ENCODE peak calls at places on chromosome 10, in five cellular contexts. One of them, this sample, is unnamed.
A peak's percentile ranks its signal among the peaks of the same experiment; 100 is the strongest.

GRCh38 chr10:78777466-78778256 is 291.1 kb upstream of the ZMIZ1 start:
- DNase-seq in tibial artery: peak; percentile 79
- DNase-seq in upper lobe of right lung: peak; percentile 62
- DNase-seq in glutamatergic neuron: no peak
- DNase-seq in HFF-Myc: no peak
- DNase-seq in this sample: no peak

GRCh38 chr10:35043796-35044344 is 46.3 kb downstream of the CUL2 start:
- DNase-seq in glutamatergic neuron: no peak
- DNase-seq in upper lobe of right lung: no peak
- DNase-seq in tibial artery: no peak
- DNase-seq in HFF-Myc: no peak
- DNase-seq in this sample: no peak

GRCh38 chr10:130814610-130815009 is 496.9 kb downstream of the TCERG1L start:
- DNase-seq in upper lobe of right lung: no peak
- DNase-seq in HFF-Myc: no peak
- DNase-seq in tibial artery: no peak
- DNase-seq in glutamatergic neuron: no peak
- DNase-seq in this sample: no peak

GRCh38 chr10:5095687-5096086 is 1.5 kb downstream of the AKR1C3 start:
- DNase-seq in tibial artery: no peak
- DNase-seq in HFF-Myc: no peak
- DNase-seq in glutamatergic neuron: no peak
- DNase-seq in upper lobe of right lung: no peak
- DNase-seq in this sample: no peak

GRCh38 chr10:19329475-19329874 is 280.9 kb downstream of the MALRD1 start:
- DNase-seq in tibial artery: no peak
- DNase-seq in HFF-Myc: no peak
- DNase-seq in glutamatergic neuron: no peak
- DNase-seq in upper lobe of right lung: no peak
- DNase-seq in this sample: no peak

GRCh38 chr10:79929409-79929904 is 19.4 kb downstream of the SFTPD start:
- DNase-seq in glutamatergic neuron: peak; percentile 90
- DNase-seq in upper lobe of right lung: peak; percentile 92
- DNase-seq in tibial artery: peak; percentile 77
- DNase-seq in HFF-Myc: peak; percentile 21
- DNase-seq in this sample: peak; percentile 7

GRCh38 chr10:4062072-4062471 is 277.1 kb upstream of the KLF6 start:
- DNase-seq in HFF-Myc: no peak
- DNase-seq in upper lobe of right lung: no peak
- DNase-seq in tibial artery: no peak
- DNase-seq in glutamatergic neuron: no peak
- DNase-seq in this sample: no peak

GRCh38 chr10:21727452-21728168 is 193.6 kb downstream of the MLLT10 start:
- DNase-seq in HFF-Myc: no peak
- DNase-seq in tibial artery: no peak
- DNase-seq in glutamatergic neuron: no peak
- DNase-seq in upper lobe of right lung: no peak
- DNase-seq in this sample: no peak

GRCh38 chr10:99659868-99660366 is 608 bp downstream of the ENTPD7 start:
- DNase-seq in glutamatergic neuron: no peak
- DNase-seq in HFF-Myc: no peak
- DNase-seq in upper lobe of right lung: no peak
- DNase-seq in tibial artery: no peak
- DNase-seq in this sample: no peak

GRCh38 chr10:58544135-58544534 is 31.5 kb downstream of the BICC1 start:
- DNase-seq in HFF-Myc: no peak
- DNase-seq in tibial artery: no peak
- DNase-seq in glutamatergic neuron: no peak
- DNase-seq in upper lobe of right lung: no peak
- DNase-seq in this sample: no peak

GRCh38 chr10:130171196-130171595 is 35.0 kb downstream of the GLRX3 start:
- DNase-seq in glutamatergic neuron: no peak
- DNase-seq in HFF-Myc: no peak
- DNase-seq in upper lobe of right lung: no peak
- DNase-seq in tibial artery: no peak
- DNase-seq in this sample: no peak

GRCh38 chr10:97140284-97140846 is 45.4 kb downstream of the SLIT1 start:
- DNase-seq in glutamatergic neuron: no peak
- DNase-seq in upper lobe of right lung: no peak
- DNase-seq in tibial artery: no peak
- DNase-seq in HFF-Myc: no peak
- DNase-seq in this sample: no peak

GRCh38 chr10:22623624-22624263 is 90.6 kb downstream of the PIP4K2A start:
- DNase-seq in tibial artery: no peak
- DNase-seq in HFF-Myc: no peak
- DNase-seq in upper lobe of right lung: no peak
- DNase-seq in glutamatergic neuron: no peak
- DNase-seq in this sample: no peak

GRCh38 chr10:58178811-58179210 is 88.9 kb downstream of the IPMK start:
- DNase-seq in HFF-Myc: no peak
- DNase-seq in glutamatergic neuron: no peak
- DNase-seq in tibial artery: no peak
- DNase-seq in upper lobe of right lung: no peak
- DNase-seq in this sample: peak; percentile 20

GRCh38 chr10:122669842-122670241 is 29.8 kb downstream of the C10orf120 start:
- DNase-seq in HFF-Myc: no peak
- DNase-seq in glutamatergic neuron: no peak
- DNase-seq in tibial artery: no peak
- DNase-seq in upper lobe of right lung: no peak
- DNase-seq in this sample: no peak

GRCh38 chr10:21514808-21515580 is 10.5 kb downstream of the SKIDA1 start:
- DNase-seq in tibial artery: no peak
- DNase-seq in HFF-Myc: no peak
- DNase-seq in upper lobe of right lung: no peak
- DNase-seq in glutamatergic neuron: no peak
- DNase-seq in this sample: no peak

GRCh38 chr10:3757638-3758490 is 27.1 kb downstream of the KLF6 start:
- DNase-seq in glutamatergic neuron: no peak
- DNase-seq in tibial artery: no peak
- DNase-seq in upper lobe of right lung: no peak
- DNase-seq in HFF-Myc: no peak
- DNase-seq in this sample: no peak

GRCh38 chr10:17993361-17993760 is 41.6 kb downstream of the SLC39A12 start:
- DNase-seq in glutamatergic neuron: no peak
- DNase-seq in tibial artery: no peak
- DNase-seq in HFF-Myc: peak; percentile 56
- DNase-seq in upper lobe of right lung: no peak
- DNase-seq in this sample: peak; percentile 77

GRCh38 chr10:122286872-122287271 is 15.8 kb downstream of the BTBD16 start:
- DNase-seq in glutamatergic neuron: peak; percentile 60
- DNase-seq in upper lobe of right lung: no peak
- DNase-seq in tibial artery: no peak
- DNase-seq in HFF-Myc: no peak
- DNase-seq in this sample: peak; percentile 48

GRCh38 chr10:122294006-122294405 is 22.9 kb downstream of the BTBD16 start:
- DNase-seq in tibial artery: no peak
- DNase-seq in glutamatergic neuron: no peak
- DNase-seq in HFF-Myc: no peak
- DNase-seq in upper lobe of right lung: no peak
- DNase-seq in this sample: no peak

GRCh38 chr10:34058922-34059614 is 724.6 kb upstream of the NRP1 start:
- DNase-seq in tibial artery: no peak
- DNase-seq in HFF-Myc: no peak
- DNase-seq in upper lobe of right lung: no peak
- DNase-seq in glutamatergic neuron: no peak
- DNase-seq in this sample: no peak

GRCh38 chr10:110544958-110545537 is 22.4 kb upstream of the SMC3 start:
- DNase-seq in glutamatergic neuron: no peak
- DNase-seq in upper lobe of right lung: no peak
- DNase-seq in HFF-Myc: no peak
- DNase-seq in tibial artery: no peak
- DNase-seq in this sample: no peak

GRCh38 chr10:62640386-62640785 is 164.1 kb upstream of the ADO start:
- DNase-seq in upper lobe of right lung: no peak
- DNase-seq in HFF-Myc: peak; percentile 55
- DNase-seq in glutamatergic neuron: no peak
- DNase-seq in tibial artery: no peak
- DNase-seq in this sample: no peak

GRCh38 chr10:103627111-103627892 is 133.8 kb downstream of the NEURL1 start:
- DNase-seq in tibial artery: no peak
- DNase-seq in HFF-Myc: no peak
- DNase-seq in glutamatergic neuron: no peak
- DNase-seq in upper lobe of right lung: no peak
- DNase-seq in this sample: no peak

GRCh38 chr10:73590881-73591577 is at the start of gene USP54:
- DNase-seq in glutamatergic neuron: no peak
- DNase-seq in HFF-Myc: no peak
- DNase-seq in tibial artery: no peak
- DNase-seq in upper lobe of right lung: no peak
- DNase-seq in this sample: no peak

GRCh38 chr10:93039721-93040120 is 20.9 kb upstream of the CYP26C1 start:
- DNase-seq in upper lobe of right lung: no peak
- DNase-seq in tibial artery: no peak
- DNase-seq in glutamatergic neuron: no peak
- DNase-seq in HFF-Myc: no peak
- DNase-seq in this sample: no peak
- TF ChIP-seq CTCF in upper lobe of right lung: peak; percentile 21
- TF ChIP-seq CTCF in tibial artery: peak; percentile 51
- TF ChIP-seq CTCF in glutamatergic neuron: no peak
- TF ChIP-seq CTCF in HFF-Myc: peak; percentile 37
- TF ChIP-seq CTCF in this sample: peak; percentile 70

GRCh38 chr10:126375299-126375698 is 13.0 kb downstream of the ADAM12 start:
- DNase-seq in tibial artery: no peak
- DNase-seq in glutamatergic neuron: no peak
- DNase-seq in upper lobe of right lung: no peak
- DNase-seq in HFF-Myc: no peak
- DNase-seq in this sample: no peak
- TF ChIP-seq CTCF in tibial artery: no peak
- TF ChIP-seq CTCF in glutamatergic neuron: no peak
- TF ChIP-seq CTCF in upper lobe of right lung: no peak
- TF ChIP-seq CTCF in HFF-Myc: no peak
- TF ChIP-seq CTCF in this sample: no peak

DNA sequence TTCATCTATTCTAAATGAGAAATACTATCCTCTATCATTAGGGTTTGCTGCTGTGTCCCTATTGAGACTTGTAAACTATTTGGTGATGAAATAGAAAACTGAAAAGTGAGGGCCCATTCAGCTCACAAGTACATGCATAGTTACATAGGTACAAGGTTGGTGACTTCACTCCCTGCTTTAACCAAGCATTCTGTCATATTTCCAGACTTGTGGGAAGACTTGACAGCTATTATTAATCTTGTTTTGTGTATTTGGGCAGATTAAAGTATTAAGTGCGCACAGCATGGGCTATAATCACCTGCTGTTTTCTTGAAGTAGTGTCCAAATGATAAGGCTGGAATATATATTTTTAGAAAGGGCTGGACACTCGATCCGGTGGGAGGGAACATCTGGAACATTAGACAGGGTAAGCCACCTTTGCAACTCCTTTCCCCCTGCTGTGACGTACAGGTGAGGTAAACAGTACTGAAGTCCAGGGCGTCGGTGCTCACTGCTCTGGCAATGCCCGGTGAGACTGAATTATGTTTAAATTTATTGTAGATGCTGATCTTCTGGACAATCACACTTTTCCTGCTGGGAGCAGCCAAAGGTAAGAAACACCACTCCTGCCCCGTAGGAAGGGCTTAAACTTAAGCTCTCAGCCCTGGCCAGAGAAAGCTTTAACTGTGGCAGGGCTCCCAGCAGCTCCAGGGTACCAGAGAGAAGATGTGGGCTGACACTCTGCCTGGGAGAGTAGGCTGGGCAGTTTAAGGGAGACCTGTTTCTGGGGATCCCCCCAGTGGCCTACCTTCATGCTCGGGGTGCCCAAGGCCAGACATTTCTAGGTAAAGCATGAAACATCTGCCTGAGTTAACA is at the start of gene PNLIPRP1:
- DNase-seq in tibial artery: no peak
- DNase-seq in glutamatergic neuron: no peak
- DNase-seq in HFF-Myc: no peak
- DNase-seq in upper lobe of right lung: no peak
- DNase-seq in this sample: no peak
- TF ChIP-seq CTCF in tibial artery: no peak
- TF ChIP-seq CTCF in glutamatergic neuron: no peak
- TF ChIP-seq CTCF in HFF-Myc: no peak
- TF ChIP-seq CTCF in upper lobe of right lung: no peak
- TF ChIP-seq CTCF in this sample: no peak

GRCh38 chr10:14954001-14954770 is at the start of gene DCLRE1C:
- DNase-seq in tibial artery: peak; percentile 88
- DNase-seq in glutamatergic neuron: peak; percentile 93
- DNase-seq in HFF-Myc: peak; percentile 83
- DNase-seq in upper lobe of right lung: peak; percentile 96
- DNase-seq in this sample: peak; percentile 72

GRCh38 chr10:14952851-14953451 is 945 bp downstream of the DCLRE1C start:
- DNase-seq in HFF-Myc: no peak
- DNase-seq in glutamatergic neuron: no peak
- DNase-seq in tibial artery: no peak
- DNase-seq in upper lobe of right lung: no peak
- DNase-seq in this sample: no peak

GRCh38 chr10:14954934-14955333 is 1.0 kb upstream of the DCLRE1C start:
- DNase-seq in glutamatergic neuron: no peak
- DNase-seq in upper lobe of right lung: no peak
- DNase-seq in HFF-Myc: no peak
- DNase-seq in tibial artery: no peak
- DNase-seq in this sample: no peak

GRCh38 chr10:14949291-14949690 is 4.6 kb downstream of the DCLRE1C start:
- DNase-seq in glutamatergic neuron: no peak
- DNase-seq in tibial artery: no peak
- DNase-seq in HFF-Myc: no peak
- DNase-seq in upper lobe of right lung: no peak
- DNase-seq in this sample: no peak

DNA sequence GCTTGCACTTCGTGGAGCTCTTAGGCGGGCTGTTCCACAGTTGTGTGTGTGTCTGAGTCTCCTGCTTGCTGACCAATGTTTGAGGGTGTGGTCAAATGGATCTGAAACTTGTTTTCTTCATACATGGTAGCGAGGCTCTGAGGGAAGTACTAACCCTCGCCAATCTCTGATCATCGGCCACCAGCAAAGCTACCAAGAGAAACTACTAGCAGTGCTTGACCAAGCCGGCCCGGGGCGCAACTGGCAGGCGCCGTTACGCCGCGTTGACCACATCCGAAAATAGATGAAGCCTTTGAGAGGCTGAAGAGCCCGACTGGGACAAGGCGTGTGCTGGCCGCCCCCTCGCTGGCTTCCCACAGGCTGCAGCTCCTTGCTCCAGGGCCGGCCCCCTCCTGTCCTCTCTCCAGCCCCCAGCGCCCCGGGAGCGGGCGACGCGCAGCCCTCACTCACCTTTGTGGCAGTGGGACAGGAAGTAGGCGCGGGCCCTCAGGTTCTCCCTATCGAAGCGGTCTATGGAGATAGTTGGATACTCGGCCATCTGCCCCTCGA is 370 bp downstream of the DCLRE1C start:
- DNase-seq in tibial artery: peak; percentile 50
- DNase-seq in HFF-Myc: peak; percentile 16
- DNase-seq in upper lobe of right lung: no peak
- DNase-seq in glutamatergic neuron: peak; percentile 49
- DNase-seq in this sample: peak; percentile 7
- TF ChIP-seq CTCF in tibial artery: no peak
- TF ChIP-seq CTCF in HFF-Myc: no peak
- TF ChIP-seq CTCF in upper lobe of right lung: peak; percentile 28
- TF ChIP-seq CTCF in glutamatergic neuron: no peak
- TF ChIP-seq CTCF in this sample: peak; percentile 16

DNA sequence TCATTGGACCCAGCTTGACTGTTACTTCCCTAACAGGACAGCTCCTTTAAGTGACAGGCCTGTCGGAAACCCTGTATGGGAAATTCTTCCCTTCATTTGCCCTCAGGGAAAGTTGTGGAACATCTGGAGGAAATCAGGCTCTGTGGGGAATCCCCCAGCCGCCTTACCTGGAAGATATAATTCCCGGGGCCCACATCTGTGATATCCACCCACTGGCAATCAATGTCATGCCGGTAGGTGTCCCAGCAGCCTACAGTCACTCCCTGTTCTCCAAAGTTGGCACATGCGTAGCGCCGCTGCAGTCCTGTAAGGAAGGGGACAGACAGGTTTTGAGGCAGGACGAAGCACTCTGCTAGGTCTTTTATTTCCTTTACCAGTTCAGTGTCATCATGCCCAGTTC is 16.6 kb downstream of the LOXL4 start:
- DNase-seq in tibial artery: no peak
- DNase-seq in upper lobe of right lung: no peak
- DNase-seq in HFF-Myc: no peak
- DNase-seq in glutamatergic neuron: no peak
- DNase-seq in this sample: no peak
- TF ChIP-seq CTCF in tibial artery: no peak
- TF ChIP-seq CTCF in upper lobe of right lung: no peak
- TF ChIP-seq CTCF in HFF-Myc: no peak
- TF ChIP-seq CTCF in glutamatergic neuron: no peak
- TF ChIP-seq CTCF in this sample: no peak